ENCODE peak calls at places on chromosomes 4 and X, in five cellular contexts. G is immature natural killer cell; M is transverse colon; D is HTR-8/SVneo; A is naive thymus-derived CD4-positive, alpha-beta T cell. I is an unnamed sample.

GRCh38 chr4:21032246-21032645 is 332.0 kb downstream of the PACRGL start:
- DNase-seq in A (no peak), G (no peak), M (no peak), D (no peak), I (no peak)

GRCh38 chrX:25523574-25523973 is 507.8 kb upstream of the ARX start:
- DNase-seq in G (no peak), M (no peak), D (peak), A (no peak), I (no peak)

GRCh38 chr4:172709376-172709775 is 459.2 kb upstream of the GALNT7 start:
- DNase-seq in G (no peak), A (no peak), D (no peak), M (no peak), I (no peak)

GRCh38 chrX:85309717-85310116 is 65.9 kb downstream of the ZNF711 start:
- DNase-seq in A (no peak), D (no peak), M (no peak), G (no peak), I (peak)

GRCh38 chr4:48275247-48275646 is 5.6 kb upstream of the TEC start:
- DNase-seq in D (peak), A (no peak), M (no peak), G (peak), I (no peak)

GRCh38 chr4:73777612-73778011 is 37.2 kb downstream of the CXCL8 start:
- DNase-seq in G (no peak), A (no peak), M (no peak), D (no peak), I (no peak)

GRCh38 chr4:5968246-5968645 is 50.0 kb downstream of the C4orf50 start:
- DNase-seq in G (no peak), D (no peak), M (no peak), A (no peak), I (no peak)

GRCh38 chr4:157389751-157390150 is 169.2 kb downstream of the GRIA2 start:
- DNase-seq in A (no peak), D (no peak), G (no peak), M (no peak), I (no peak)

GRCh38 chr4:183182873-183183725 is 84.0 kb downstream of the WWC2 start:
- DNase-seq in G (no peak), M (no peak), A (no peak), D (peak), I (peak)

GRCh38 chrX:140507982-140508305 is 3.1 kb upstream of the SOX3 start:
- DNase-seq in G (no peak), M (no peak), A (no peak), D (no peak), I (no peak)

GRCh38 chrX:153342762-153343558 is 9.0 kb downstream of the ZNF275 start:
- DNase-seq in G (no peak), M (no peak), A (peak), D (no peak), I (no peak)

GRCh38 chrX:135973025-135973547 is 702 bp downstream of the MMGT1 start:
- DNase-seq in D (no peak), M (peak), G (no peak), A (no peak), I (no peak)

GRCh38 chr4:86935833-86936721 is 1.3 kb downstream of the AFF1 start:
- DNase-seq in A (peak), G (peak), M (peak), D (no peak), I (peak)

GRCh38 chr4:6267573-6267972 is 2.1 kb upstream of the WFS1 start:
- DNase-seq in D (no peak), M (no peak), A (no peak), G (no peak), I (no peak)

GRCh38 chr4:8655411-8656184 is 63.0 kb downstream of the CPZ start:
- DNase-seq in M (no peak), A (no peak), D (no peak), G (no peak), I (no peak)

GRCh38 chr4:8938137-8938536 is 66.5 kb upstream of the HMX1 start:
- DNase-seq in M (no peak), D (no peak), A (no peak), G (no peak), I (no peak)

GRCh38 chr4:185782523-185782922 is 29.5 kb downstream of the SORBS2 start:
- DNase-seq in M (no peak), D (peak), G (no peak), A (no peak), I (no peak)

GRCh38 chr4:82706349-82707000 is 92.1 kb downstream of the SCD5 start:
- DNase-seq in D (no peak), A (no peak), G (no peak), M (no peak), I (no peak)

GRCh38 chrX:114905251-114905650 is 112.2 kb downstream of the IL13RA2 start:
- DNase-seq in D (no peak), A (no peak), M (no peak), G (no peak), I (no peak)

GRCh38 chrX:6041630-6042029 is 187.0 kb downstream of the NLGN4X start:
- DNase-seq in D (no peak), A (no peak), M (no peak), G (no peak), I (no peak)

GRCh38 chr4:2830632-2831610 is 12.7 kb upstream of the ADD1 start:
- DNase-seq in M (peak), G (no peak), A (no peak), D (no peak), I (no peak)

GRCh38 chr4:151667025-151667424 is 93.8 kb downstream of the GATB start:
- DNase-seq in M (no peak), A (no peak), D (no peak), G (no peak), I (no peak)

GRCh38 chrX:119374736-119375135 is 24.4 kb upstream of the SLC25A43 start:
- DNase-seq in D (peak), A (no peak), M (no peak), G (no peak), I (no peak)

GRCh38 chr4:152138451-152138850 is 377.6 kb upstream of the GATB start:
- DNase-seq in M (no peak), A (peak), D (no peak), G (no peak), I (peak)

GRCh38 chr4:148618856-148619255 is 176.6 kb upstream of the NR3C2 start:
- DNase-seq in D (no peak), M (no peak), G (no peak), A (no peak), I (no peak)

GRCh38 chr4:77155631-77156345 is 1.2 kb upstream of the CCNG2 start:
- DNase-seq in A (no peak), M (no peak), D (no peak), G (no peak), I (no peak)

GRCh38 chr4:84530871-84531270 is 31.8 kb upstream of the NKX6-1 start:
- DNase-seq in D (no peak), G (no peak), M (no peak), A (no peak), I (no peak)

GRCh38 chrX:72313757-72314156 is 8.0 kb upstream of the CITED1 start:
- DNase-seq in D (no peak), A (no peak), M (no peak), G (no peak), I (no peak)